ENCODE peak calls at places on chromosomes 6 and 20, in ten cellular contexts. D is CD4-positive, alpha-beta T cell; J is RWPE2; K is neural crest cell; Y is HCT116; M is head of caudate nucleus; R is SK-MEL-5; F is NCI-H460; P is HCEC 1CT; T is stimulated activated CD4-positive, alpha-beta T cell treated with anti-CD3 and anti-CD28 coated beads, Interleukin-12 subunit alpha, Interleukin-12 subunit beta, amount 100 ng/mL, for 48 hours. S is an unnamed sample.

GRCh38 chr20:6780414-6780813 is 12.9 kb downstream of the BMP2 start:
- DNase-seq in R (no peak), J (no peak), P (no peak), F (no peak), D (no peak), Y (no peak), M (no peak), K (no peak), T (no peak), S (no peak)

GRCh38 chr6:55557176-55557575 is 21.8 kb downstream of the HMGCLL1 start:
- DNase-seq in F (no peak), Y (no peak), M (peak; percentile 29), R (no peak), P (no peak), K (no peak), T (no peak), D (no peak), J (no peak), S (no peak)

GRCh38 chr6:157302761-157303160 is 20.6 kb downstream of the TMEM242 start:
- DNase-seq in T (no peak), F (no peak), M (no peak), D (no peak), P (no peak), Y (no peak), J (no peak), R (no peak), K (no peak), S (no peak)

GRCh38 chr6:16737389-16737788 is 23.9 kb downstream of the ATXN1 start:
- DNase-seq in T (no peak), P (peak; percentile 57), D (no peak), Y (no peak), K (no peak), M (no peak), F (no peak), R (no peak), J (no peak), S (no peak)

GRCh38 chr6:2351807-2352431 is 106.5 kb upstream of the GMDS start:
- DNase-seq in R (no peak), F (no peak), P (peak; percentile 14), D (no peak), T (no peak), J (no peak), M (no peak), K (no peak), Y (no peak), S (no peak)

GRCh38 chr6:30493643-30494250 is 4.4 kb downstream of the HLA-E start:
- DNase-seq in J (no peak), K (no peak), Y (no peak), D (peak; percentile 62), F (no peak), M (no peak), R (no peak), P (no peak), T (no peak), S (no peak)

GRCh38 chr20:21183722-21184121 is 57.8 kb downstream of the KIZ start:
- DNase-seq in K (no peak), T (no peak), R (peak; percentile 39), D (no peak), P (peak; percentile 60), J (no peak), M (no peak), Y (no peak), F (no peak), S (no peak)

GRCh38 chr6:118524686-118525085 is 23.4 kb upstream of the PLN start:
- DNase-seq in T (no peak), K (no peak), Y (no peak), M (no peak), P (no peak), R (no peak), J (no peak), F (no peak), D (no peak), S (no peak)

GRCh38 chr20:11352041-11352440 is 565.7 kb upstream of the BTBD3 start:
- DNase-seq in F (no peak), K (no peak), D (no peak), R (peak; percentile 72), M (no peak), Y (no peak), J (no peak), P (no peak), T (no peak), S (no peak)

GRCh38 chr20:32539063-32539816 is 45.9 kb downstream of the NOL4L start:
- DNase-seq in M (no peak), Y (no peak), R (no peak), J (no peak), F (no peak), K (no peak), D (no peak), P (no peak), T (no peak), S (no peak)

GRCh38 chr20:51631011-51631950 is 88.8 kb upstream of the NFATC2 start:
- DNase-seq in J (peak; percentile 92), M (no peak), Y (peak; percentile 91), F (peak; percentile 95), K (no peak), P (peak; percentile 96), R (peak; percentile 55), D (no peak), T (peak; percentile 27), S (peak; percentile 85)

GRCh38 chr6:162343902-162344226 is 383.7 kb downstream of the PRKN start:
- DNase-seq in J (no peak), D (no peak), Y (no peak), R (no peak), P (no peak), T (no peak), M (no peak), K (no peak), F (no peak), S (no peak)

GRCh38 chr6:54935739-54936138 is 89.2 kb downstream of the FAM83B start:
- DNase-seq in R (no peak), Y (peak; percentile 94), F (no peak), D (no peak), P (peak; percentile 93), J (peak; percentile 24), M (no peak), K (no peak), T (no peak), S (peak; percentile 61)

GRCh38 chr6:75418233-75418632 is 75.4 kb downstream of the FILIP1 start:
- DNase-seq in P (peak; percentile 10), K (no peak), R (no peak), T (no peak), D (no peak), M (no peak), J (no peak), F (no peak), Y (no peak), S (no peak)

GRCh38 chr6:33830635-33831240 is 26.9 kb upstream of the MLN start:
- DNase-seq in T (no peak), D (no peak), J (no peak), Y (no peak), P (no peak), K (no peak), M (no peak), F (no peak), R (no peak), S (no peak)

GRCh38 chr20:57560554-57561355 is at the start of gene PCK1:
- DNase-seq in R (peak; percentile 34), T (no peak), P (no peak), D (no peak), K (no peak), F (no peak), M (no peak), J (peak; percentile 77), Y (no peak), S (no peak)

GRCh38 chr20:56826971-56827645 is 198.0 kb downstream of the TFAP2C start:
- DNase-seq in P (peak; percentile 11), D (no peak), M (no peak), Y (no peak), F (no peak), J (peak; percentile 91), T (no peak), R (no peak), K (no peak), S (no peak)

GRCh38 chr6:166007349-166008263 is 160.0 kb downstream of the TBXT start:
- DNase-seq in F (peak; percentile 72), R (peak; percentile 66), K (no peak), M (peak; percentile 45), D (no peak), Y (no peak), P (peak; percentile 44), J (no peak), T (no peak), S (no peak)

GRCh38 chr6:13512900-13513299 is 25.5 kb upstream of the GFOD1 start:
- DNase-seq in R (no peak), K (no peak), J (no peak), Y (no peak), F (no peak), P (no peak), T (no peak), M (no peak), D (no peak), S (no peak)

GRCh38 chr6:46393940-46394337 is 97.3 kb downstream of the RCAN2 start:
- DNase-seq in T (no peak), D (no peak), K (no peak), J (no peak), P (no peak), F (no peak), R (no peak), M (no peak), Y (no peak), S (no peak)

GRCh38 chr6:139129284-139129683 is 5.6 kb upstream of the HECA start:
- DNase-seq in R (no peak), J (no peak), T (no peak), K (no peak), M (no peak), P (no peak), Y (no peak), D (no peak), F (no peak), S (no peak)

GRCh38 chr6:130027948-130028347 is 9.6 kb downstream of the L3MBTL3 start:
- DNase-seq in R (no peak), K (no peak), D (no peak), M (no peak), P (no peak), F (no peak), T (no peak), Y (no peak), J (no peak), S (no peak)

GRCh38 chr20:14142171-14142570 is 146.9 kb downstream of the MACROD2 start:
- DNase-seq in D (no peak), J (no peak), F (peak; percentile 69), T (no peak), K (peak; percentile 56), P (no peak), M (peak; percentile 48), Y (peak; percentile 29), R (peak; percentile 80), S (peak; percentile 22)

GRCh38 chr6:168908166-168908565 is 345.5 kb downstream of the THBS2 start:
- DNase-seq in R (no peak), J (no peak), M (no peak), K (no peak), Y (no peak), F (no peak), D (no peak), T (no peak), P (peak; percentile 53), S (no peak)

GRCh38 chr6:15956205-15957106 is 172.4 kb upstream of the MYLIP start:
- DNase-seq in Y (no peak), P (no peak), T (no peak), D (no peak), R (no peak), J (no peak), M (no peak), K (no peak), F (no peak), S (no peak)

GRCh38 chr6:52815167-52816092 is 11.8 kb upstream of the GSTA1 start:
- DNase-seq in M (no peak), R (peak; percentile 68), J (no peak), F (peak; percentile 29), K (peak; percentile 52), D (no peak), P (peak; percentile 51), Y (peak; percentile 48), T (peak; percentile 8), S (peak; percentile 33)

GRCh38 chr20:43383026-43383795 is 74.5 kb upstream of the SRSF6 start:
- DNase-seq in J (no peak), T (no peak), D (no peak), K (no peak), Y (no peak), F (no peak), R (no peak), M (no peak), P (no peak), S (no peak)

GRCh38 chr6:85127696-85128225 is 322.1 kb upstream of the NT5E start:
- DNase-seq in P (no peak), T (no peak), K (no peak), Y (no peak), D (no peak), R (no peak), F (no peak), J (no peak), M (no peak), S (no peak)